ENCODE peak calls at places on chromosomes 1 and 21, in four cellular contexts. R is effector memory CD4-positive, alpha-beta T cell; M is tibial nerve; E is body of pancreas. I is an unnamed sample. For H3K27me3, the result is how much of the 10 kb centered on the place peaks cover.

GRCh38 chr1:160997323-160998038 is 23.5 kb downstream of the F11R start:
- DNase-seq in R (no peak), M (peak), E (peak), I (peak)

GRCh38 chr1:183180213-183180612 is 5.9 kb upstream of the LAMC2 start:
- DNase-seq in R (no peak), M (peak), E (peak), I (peak)

GRCh38 chr21:42855143-42855936 is 24.0 kb downstream of the WDR4 start:
- DNase-seq in R (no peak), M (no peak), E (no peak), I (no peak)

GRCh38 chr1:153805042-153805745 is 30.0 kb downstream of the SLC27A3 start:
- DNase-seq in R (peak), M (peak), E (peak), I (peak)

GRCh38 chr1:170085089-170085488 is 10.6 kb upstream of the KIFAP3 start:
- DNase-seq in R (no peak), M (no peak), E (no peak), I (no peak)

GRCh38 chr1:209569445-209570207 is 13.9 kb upstream of the CAMK1G start:
- DNase-seq in R (peak), M (peak), E (peak), I (peak)

GRCh38 chr1:157377216-157377821 is 175.0 kb downstream of the FCRL5 start:
- DNase-seq in R (no peak), M (no peak), E (peak), I (peak)

GRCh38 chr1:28983509-28984310 is 69.3 kb downstream of the EPB41 start:
- DNase-seq in R (no peak), M (no peak), E (peak), I (no peak)

GRCh38 chr1:33623811-33624210 is 151.4 kb downstream of the ZSCAN20 start:
- DNase-seq in R (no peak), M (no peak), E (no peak), I (no peak)

GRCh38 chr1:33626801-33627200 is 154.4 kb downstream of the ZSCAN20 start:
- DNase-seq in R (no peak), M (no peak), E (no peak), I (no peak)

GRCh38 chr1:33624261-33624990 is 152.0 kb downstream of the ZSCAN20 start:
- DNase-seq in R (no peak), M (no peak), E (no peak), I (no peak)

GRCh38 chr1:33624991-33625870 is 152.8 kb downstream of the ZSCAN20 start:
- DNase-seq in R (no peak), M (no peak), E (no peak), I (no peak)
- H3K27me3 ChIP-seq in R (under half), M (under half), E (under half), I (under half)

DNA sequence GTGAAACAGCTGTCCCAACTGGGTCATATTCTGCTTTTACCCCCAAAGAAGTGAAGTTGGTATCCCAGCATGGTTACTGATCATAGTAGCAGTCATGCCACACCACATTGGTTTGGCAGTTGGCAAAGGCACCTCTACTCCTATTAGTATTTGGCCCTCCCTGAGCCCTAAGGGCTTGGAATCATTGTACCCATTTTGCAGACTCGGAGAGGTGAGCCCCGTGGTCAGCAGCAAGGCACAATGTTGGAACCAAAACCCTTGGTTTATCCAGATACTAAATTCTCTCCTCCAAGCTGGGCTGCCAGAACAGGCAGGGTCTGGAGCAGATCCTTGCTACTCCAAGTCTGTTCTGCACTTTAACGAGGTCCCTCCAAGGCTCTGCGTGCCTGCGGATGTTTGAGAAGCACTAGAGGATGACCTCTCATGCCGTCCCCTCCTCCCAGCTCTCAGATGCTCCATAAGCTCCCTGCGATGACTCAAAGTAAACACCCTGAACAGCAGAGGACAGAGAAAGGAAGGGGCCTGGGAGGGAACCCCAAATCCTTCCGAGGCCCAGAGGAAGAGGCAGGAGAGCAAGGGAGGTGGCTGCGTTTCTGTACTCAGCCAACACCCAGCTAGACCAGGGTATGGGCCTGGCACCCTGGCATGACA is 89.3 kb downstream of the PAX7 start:
- DNase-seq in R (no peak), M (no peak), E (no peak), I (no peak)
- H3K27me3 ChIP-seq in R (under half), M (half or more), E (under half), I (under half)

GRCh38 chr1:206843626-206844025 is 21.8 kb upstream of the IL20 start:
- DNase-seq in R (no peak), M (no peak), E (peak), I (no peak)
- H3K27me3 ChIP-seq in R (under half), M (under half), E (under half), I (under half)

DNA sequence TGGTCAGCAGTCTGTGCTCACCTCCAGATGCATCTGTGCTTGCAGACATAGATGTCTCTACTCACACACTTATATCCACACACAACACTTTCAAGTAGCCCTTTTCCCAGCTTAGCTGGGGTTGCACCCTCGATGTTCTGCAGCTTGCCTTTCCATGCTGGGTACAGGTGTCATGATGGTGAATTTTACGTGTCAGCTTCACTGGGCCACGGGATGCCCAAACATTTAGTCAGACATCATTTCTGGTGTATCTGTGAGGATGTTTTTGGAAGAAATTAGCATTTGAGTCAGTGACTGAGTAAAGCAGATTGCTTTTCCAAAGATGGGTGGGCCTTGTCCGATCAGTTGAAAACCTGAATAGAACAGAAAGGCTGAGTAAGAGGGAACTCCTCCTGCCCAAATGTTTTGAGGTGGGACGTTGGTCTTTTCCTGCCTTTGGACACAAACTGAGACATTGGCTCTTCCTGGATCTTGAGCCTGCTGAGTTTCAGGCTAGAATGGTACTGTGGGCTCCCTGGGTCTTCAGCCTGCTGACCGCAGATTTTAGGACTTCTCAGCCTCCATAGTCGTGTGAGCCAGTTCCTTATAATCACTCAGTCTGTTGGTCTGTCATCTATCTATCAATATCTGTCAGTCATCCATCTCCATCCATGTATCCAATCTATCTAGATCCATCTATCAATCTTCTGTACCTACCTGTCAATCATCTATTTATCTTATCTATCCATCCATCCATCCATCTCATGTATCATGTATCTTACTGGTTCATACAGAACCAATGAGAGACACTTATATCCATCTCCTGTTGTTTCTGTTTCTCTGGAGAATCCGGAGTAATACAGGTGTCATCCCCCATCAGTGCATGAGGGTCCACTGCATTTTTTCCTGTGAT is 12.7 kb upstream of the OBSCN start:
- DNase-seq in R (no peak), M (no peak), E (no peak), I (no peak)
- H3K27me3 ChIP-seq in R (under half), M (under half), E (under half), I (under half)

GRCh38 chr1:3699596-3699995 is 47.3 kb downstream of the TP73 start:
- DNase-seq in R (no peak), M (no peak), E (no peak), I (no peak)

GRCh38 chr1:3702990-3703728 is 49.1 kb upstream of the CCDC27 start:
- DNase-seq in R (no peak), M (no peak), E (no peak), I (no peak)

GRCh38 chr1:3698660-3699408 is 46.5 kb downstream of the TP73 start:
- DNase-seq in R (no peak), M (no peak), E (no peak), I (no peak)

GRCh38 chr1:3702528-3702927 is 49.7 kb upstream of the CCDC27 start:
- DNase-seq in R (no peak), M (no peak), E (no peak), I (no peak)

DNA sequence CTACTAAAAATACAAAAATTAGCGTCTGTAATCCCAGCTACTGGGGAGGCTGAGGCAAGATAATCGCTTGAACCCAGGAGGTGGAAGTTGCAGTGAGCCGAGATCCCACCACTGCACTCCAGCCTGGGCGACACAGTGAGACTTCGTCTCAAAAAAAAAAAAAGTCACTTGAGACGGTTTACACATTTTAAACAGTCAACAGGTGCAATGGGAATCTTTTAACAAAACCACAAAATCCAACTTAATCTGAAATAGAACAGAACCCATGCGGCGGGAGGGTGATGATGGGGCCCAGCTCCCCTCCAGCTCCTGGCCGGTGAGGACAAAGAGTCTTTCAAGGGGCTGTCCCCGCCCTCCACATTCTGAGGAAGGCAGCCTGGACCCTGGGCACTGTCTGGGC is 48.3 kb downstream of the TP73 start:
- DNase-seq in R (no peak), M (no peak), E (no peak), I (no peak)
- H3K27me3 ChIP-seq in R (under half), M (half or more), E (under half), I (under half)

GRCh38 chr1:34749983-34750382 is 4.9 kb upstream of the GJB5 start:
- DNase-seq in R (no peak), M (no peak), E (no peak), I (no peak)
- H3K27me3 ChIP-seq in R (under half), M (under half), E (under half), I (under half)

GRCh38 chr1:20166047-20166446 is 19.8 kb upstream of the UBXN10 start:
- DNase-seq in R (no peak), M (no peak), E (no peak), I (no peak)
- H3K27me3 ChIP-seq in R (under half), M (under half), E (under half), I (under half)

DNA sequence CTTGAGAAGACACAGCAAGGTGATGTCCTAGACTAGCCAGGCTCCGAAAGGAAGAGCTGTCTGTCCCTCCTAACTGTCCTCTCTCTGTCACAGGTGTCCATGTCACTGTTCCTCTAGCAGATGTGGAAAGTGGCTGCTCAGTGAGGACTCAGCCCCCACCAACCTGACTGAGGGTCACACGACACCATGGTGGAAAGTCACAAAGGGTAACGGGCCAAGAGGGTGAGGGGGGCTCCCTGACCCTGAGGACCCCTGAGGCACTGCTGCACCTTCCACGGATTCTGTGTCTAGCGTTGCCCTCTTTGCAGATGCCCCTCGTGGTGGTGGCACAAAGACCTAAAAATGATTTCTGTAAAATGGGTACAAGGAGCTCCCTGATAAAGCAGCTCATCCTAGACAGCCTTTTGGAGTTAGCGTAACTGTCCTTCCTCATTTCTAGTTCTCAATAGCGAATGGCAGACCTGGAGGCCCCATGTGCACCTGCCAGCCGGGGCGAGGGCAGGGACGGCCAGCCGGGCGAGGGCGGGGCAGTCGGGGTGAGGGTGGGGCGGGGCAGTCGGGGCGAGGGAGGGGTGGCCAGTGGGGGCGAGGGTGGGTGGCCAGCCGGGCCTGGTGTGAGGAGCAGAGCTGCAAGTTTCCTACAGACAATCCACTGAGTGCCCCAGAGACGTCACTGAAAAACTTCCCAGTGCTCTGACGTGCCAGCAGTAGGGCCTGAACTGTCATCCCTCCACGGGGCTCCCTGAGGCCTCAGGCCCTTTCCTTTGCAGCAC is 23.4 kb downstream of the POFUT2 start:
- DNase-seq in R (no peak), M (no peak), E (no peak), I (peak)
- H3K27me3 ChIP-seq in R (under half), M (under half), E (under half), I (under half)

I was measured in colonic mucosa.